ENCODE peak calls at places on chromosomes 13 and 19, in five cellular contexts. Z is neural progenitor cell, O is GM23248, J is MM.1S, W is PC-3. V is an unnamed sample. For H3F3A, the result is how much of the 10 kb centered on the place peaks cover.

GRCh38 chr13:74871671-74872070 is 610.3 kb downstream of the TBC1D4 start:
- DNase-seq in J (no peak), W (peak), O (no peak), Z (no peak), V (no peak)

GRCh38 chr19:1379961-1380489 is 3.7 kb upstream of the NDUFS7 start:
- DNase-seq in O (no peak), W (no peak), Z (no peak), J (no peak), V (no peak)

GRCh38 chr19:5966215-5966614 is 11.7 kb downstream of the RANBP3 start:
- DNase-seq in J (no peak), Z (no peak), W (no peak), O (peak), V (no peak)

GRCh38 chr13:30923423-30923822 is 9.0 kb upstream of the TEX26 start:
- DNase-seq in J (no peak), W (no peak), O (no peak), Z (no peak), V (no peak)

GRCh38 chr13:95553614-95554385 is 1.3 kb downstream of the CLDN10 start:
- DNase-seq in W (peak), O (no peak), Z (peak), J (no peak), V (no peak)

GRCh38 chr19:19379527-19379926 is 25.9 kb upstream of the GATAD2A start:
- DNase-seq in W (no peak), Z (no peak), J (no peak), O (no peak), V (no peak)

GRCh38 chr19:35673121-35673804 is 6.9 kb downstream of the UPK1A start:
- DNase-seq in O (peak), W (no peak), J (peak), Z (peak), V (peak)

GRCh38 chr13:70622785-70623184 is 514.5 kb upstream of the KLHL1 start:
- DNase-seq in J (no peak), W (no peak), Z (peak), O (no peak), V (no peak)

GRCh38 chr19:42178791-42179500 is 38.5 kb downstream of the DEDD2 start:
- DNase-seq in W (no peak), J (no peak), Z (no peak), O (no peak), V (no peak)

GRCh38 chr19:14526423-14526822 is 3.0 kb upstream of the TECR start:
- DNase-seq in Z (no peak), W (no peak), O (no peak), J (no peak), V (no peak)

GRCh38 chr19:4197625-4198466 is 15.4 kb downstream of the ANKRD24 start:
- DNase-seq in J (no peak), Z (peak), W (no peak), O (peak), V (no peak)

GRCh38 chr13:30341815-30342570 is 34.6 kb upstream of the KATNAL1 start:
- DNase-seq in O (peak), W (peak), Z (no peak), J (no peak), V (peak)

GRCh38 chr13:26498524-26499208 is 58.8 kb upstream of the WASF3 start:
- DNase-seq in O (peak), J (no peak), Z (no peak), W (no peak), V (no peak)

GRCh38 chr13:38355595-38356120 is 6.0 kb downstream of the UFM1 start:
- DNase-seq in Z (no peak), W (no peak), O (no peak), J (no peak), V (no peak)

GRCh38 chr13:34152409-34152808 is 334.5 kb downstream of the RFC3 start:
- DNase-seq in Z (no peak), W (no peak), O (no peak), J (no peak), V (no peak)

GRCh38 chr19:14409157-14410053 is 9.7 kb downstream of the DDX39A start:
- DNase-seq in W (no peak), Z (no peak), O (no peak), J (no peak), V (no peak)

GRCh38 chr13:48656621-48657020 is 2.9 kb downstream of the CYSLTR2 start:
- DNase-seq in W (no peak), O (no peak), J (no peak), Z (peak), V (no peak)

GRCh38 chr19:30325657-30326056 is 46.5 kb upstream of the ZNF536 start:
- DNase-seq in J (no peak), Z (no peak), O (no peak), W (no peak), V (no peak)

GRCh38 chr19:37699057-37699456 is 20.5 kb downstream of the ZNF607 start:
- DNase-seq in O (no peak), J (no peak), Z (no peak), W (no peak), V (no peak)

GRCh38 chr19:55483681-55484361 is 1.2 kb upstream of the NAT14 start:
- DNase-seq in W (no peak), Z (no peak), J (no peak), O (no peak), V (no peak)

GRCh38 chr13:26062853-26063444 is 11.1 kb upstream of the SHISA2 start:
- DNase-seq in J (peak), W (peak), Z (peak), O (peak), V (no peak)

GRCh38 chr19:13299838-13300237 is 149.6 kb downstream of the IER2 start:
- DNase-seq in W (peak), Z (peak), O (no peak), J (no peak), V (no peak)

GRCh38 chr19:13301627-13302334 is 151.6 kb downstream of the IER2 start:
- DNase-seq in W (no peak), J (no peak), Z (no peak), O (no peak), V (no peak)

GRCh38 chr19:13297023-13297422 is 146.8 kb downstream of the IER2 start:
- DNase-seq in O (peak), Z (no peak), J (no peak), W (no peak), V (no peak)

GRCh38 chr19:13300421-13301030 is 150.3 kb downstream of the IER2 start:
- DNase-seq in W (no peak), J (no peak), Z (no peak), O (no peak), V (no peak)

GRCh38 chr19:13298565-13299481 is 148.6 kb downstream of the IER2 start:
- DNase-seq in W (no peak), O (no peak), Z (no peak), J (no peak), V (no peak)
- TF ChIP-seq EZH2 in W (no peak), O (no peak), Z (no peak), J (no peak), V (no peak)

DNA sequence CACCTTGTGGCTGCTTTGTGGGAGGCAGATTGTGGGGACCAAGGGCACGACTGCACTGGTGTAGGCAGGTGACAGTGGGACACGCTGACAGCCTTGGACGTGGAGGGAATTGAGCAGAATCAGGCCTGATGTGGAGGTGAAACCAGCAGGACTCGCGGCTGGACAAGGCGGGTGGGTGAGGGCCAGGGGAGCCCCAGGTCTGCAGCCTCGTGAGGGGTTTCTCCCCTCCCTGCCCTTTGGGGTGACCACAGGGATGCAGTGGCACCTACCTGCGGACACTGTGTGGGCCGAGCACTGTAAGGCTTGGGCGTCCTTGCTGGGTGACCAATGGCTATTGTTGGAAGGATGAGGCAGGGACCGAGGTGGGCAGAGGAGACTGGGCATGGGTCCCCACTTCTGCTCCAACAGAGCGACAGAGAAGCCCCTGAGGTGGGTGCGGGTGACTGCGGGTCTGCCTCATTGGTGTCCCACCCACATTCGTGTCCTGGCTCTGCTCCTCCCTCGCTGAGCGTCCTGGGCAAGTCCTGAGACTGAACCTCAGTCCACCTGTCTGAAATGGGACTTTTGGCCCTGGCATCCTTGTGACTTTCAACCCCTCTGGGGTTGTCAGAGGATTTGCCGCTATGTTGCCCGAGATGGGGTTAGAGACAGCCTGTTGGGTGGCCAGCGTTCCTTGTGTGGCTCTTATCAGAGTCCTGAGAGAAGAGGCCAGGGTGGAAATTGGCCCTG is 30.5 kb downstream of the DNM2 start:
- DNase-seq in J (no peak), W (no peak), Z (no peak), O (no peak), V (no peak)
- H3F3A ChIP-seq in J (under half), W (under half), Z (under half), O (under half), V (under half)

GRCh38 chr13:99995104-99995502 is 13.5 kb downstream of the ZIC2 start:
- DNase-seq in Z (no peak), J (no peak), O (no peak), W (no peak), V (no peak)

GRCh38 chr13:99992376-99992775 is 10.8 kb downstream of the ZIC2 start:
- DNase-seq in J (no peak), Z (peak), W (no peak), O (no peak), V (no peak)

GRCh38 chr13:99995503-99996176 is 14.1 kb downstream of the ZIC2 start:
- DNase-seq in Z (peak), J (no peak), W (no peak), O (no peak), V (no peak)

GRCh38 chr13:99992912-99993311 is 11.3 kb downstream of the ZIC2 start:
- DNase-seq in W (no peak), O (peak), Z (no peak), J (no peak), V (peak)

GRCh38 chr13:99993660-99994455 is 12.3 kb downstream of the ZIC2 start:
- DNase-seq in O (no peak), W (no peak), Z (peak), J (no peak), V (no peak)
- TF ChIP-seq EZH2 in O (no peak), W (no peak), Z (peak), J (no peak), V (no peak)

DNA sequence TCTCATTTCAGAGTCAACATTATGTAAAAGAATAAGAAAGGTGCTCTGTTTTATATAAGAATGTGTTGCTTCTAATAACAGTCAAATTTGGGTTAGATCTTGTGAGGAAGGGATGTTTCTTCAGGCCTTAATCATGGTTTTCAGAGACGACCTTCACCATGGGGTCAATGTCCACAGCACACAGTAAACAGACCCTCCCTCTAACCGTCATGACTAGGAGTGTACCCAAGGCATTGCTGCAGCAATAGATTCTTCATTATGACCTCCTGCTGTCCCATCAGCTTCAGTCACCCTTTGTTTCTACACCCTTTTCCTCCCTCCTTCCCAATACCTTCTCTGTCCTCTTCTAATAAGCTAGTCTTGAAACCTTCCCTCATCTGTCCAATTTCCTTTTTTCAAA is 15.7 kb downstream of the SERPINE3 start:
- DNase-seq in W (no peak), J (no peak), O (no peak), Z (no peak), V (no peak)
- H3F3A ChIP-seq in W (under half), J (under half), O (under half), Z (under half), V (under half)